ENCODE peak calls at places on chromosomes 2 and 18, in four cellular contexts. O, I, F and N are unnamed samples.

GRCh38 chr2:167264380-167264779 is 376.1 kb downstream of the XIRP2 start:
- DNase-seq in O (no peak), I (peak), F (no peak), N (peak)

GRCh38 chr2:47429795-47430194 is 26.8 kb downstream of the MSH2 start:
- DNase-seq in O (peak), I (no peak), F (no peak), N (no peak)

GRCh38 chr2:65429799-65430514 is 2.4 kb downstream of the SPRED2 start:
- DNase-seq in O (peak), I (no peak), F (no peak), N (no peak)

GRCh38 chr2:238083919-238084318 is 16.2 kb upstream of the ESPNL start:
- DNase-seq in O (no peak), I (no peak), F (no peak), N (no peak)

GRCh38 chr2:200477667-200478121 is 32.2 kb downstream of the KCTD18 start:
- DNase-seq in O (peak), I (no peak), F (no peak), N (no peak)

GRCh38 chr2:229921101-229921891 is 513 bp downstream of the TRIP12 start:
- DNase-seq in O (peak), I (peak), F (peak), N (peak)

GRCh38 chr2:28338046-28338753 is 54.5 kb upstream of the FOSL2 start:
- DNase-seq in O (peak), I (no peak), F (no peak), N (peak)

GRCh38 chr2:32135409-32135808 is 30.3 kb upstream of the SLC30A6 start:
- DNase-seq in O (peak), I (no peak), F (no peak), N (peak)

GRCh38 chr2:86224645-86225355 is 25.5 kb downstream of the MRPL35 start:
- DNase-seq in O (no peak), I (no peak), F (no peak), N (no peak)

GRCh38 chr18:7038330-7038846 is 79.2 kb downstream of the LAMA1 start:
- DNase-seq in O (peak), I (peak), F (no peak), N (peak)

GRCh38 chr2:16031055-16031847 is 90.9 kb downstream of the MYCN start:
- DNase-seq in O (no peak), I (no peak), F (no peak), N (no peak)

GRCh38 chr2:31812051-31812798 is 198.6 kb downstream of the MEMO1 start:
- DNase-seq in O (peak), I (no peak), F (no peak), N (no peak)

GRCh38 chr2:117057021-117057420 is 757.5 kb upstream of the DDX18 start:
- DNase-seq in O (no peak), I (no peak), F (no peak), N (no peak)